ENCODE peak calls at places on chromosome 16, in nine cellular contexts. C, Y, F, N, M, D, J, L and Z are unnamed samples.

GRCh38 chr16:17481741-17482140 is 11.0 kb upstream of the XYLT1 start:
- DNase-seq in C (no peak), Y (no peak), F (no peak), N (no peak), M (no peak), D (no peak), J (no peak), L (no peak), Z (no peak)

GRCh38 chr16:72024862-72025382 is 16.4 kb downstream of the DHODH start:
- DNase-seq in C (no peak), Y (no peak), F (no peak), N (no peak), M (no peak), D (no peak), J (no peak), L (no peak), Z (no peak)

GRCh38 chr16:57892041-57892440 is 78.9 kb downstream of the CNGB1 start:
- DNase-seq in C (peak), Y (no peak), F (peak), N (no peak), M (peak), D (no peak), J (no peak), L (no peak), Z (no peak)

GRCh38 chr16:19872935-19873334 is 11.7 kb downstream of the GPRC5B start:
- DNase-seq in C (no peak), Y (no peak), F (no peak), N (no peak), M (no peak), D (peak), J (peak), L (no peak), Z (no peak)

GRCh38 chr16:520847-521246 is 6.7 kb upstream of the CAPN15 start:
- DNase-seq in C (no peak), Y (no peak), F (no peak), N (no peak), M (no peak), D (no peak), J (no peak), L (no peak), Z (no peak)

GRCh38 chr16:610513-611381 is 20.0 kb upstream of the WFIKKN1 start:
- DNase-seq in C (no peak), Y (no peak), F (peak), N (no peak), M (peak), D (peak), J (peak), L (peak), Z (peak)

GRCh38 chr16:2156025-2156848 is 655 bp downstream of the TRAF7 start:
- DNase-seq in C (peak), Y (no peak), F (peak), N (no peak), M (peak), D (no peak), J (no peak), L (peak), Z (no peak)

GRCh38 chr16:1815461-1815860 is 11.2 kb downstream of the HAGH start:
- DNase-seq in C (no peak), Y (no peak), F (no peak), N (no peak), M (no peak), D (no peak), J (no peak), L (no peak), Z (no peak)

GRCh38 chr16:60792437-60792836 is 1243.8 kb downstream of the CDH8 start:
- DNase-seq in C (no peak), Y (no peak), F (no peak), N (no peak), M (no peak), D (no peak), J (no peak), L (no peak), Z (no peak)